ENCODE peak calls at places on chromosomes 12 and 14, in six cellular contexts. One of them, this sample, is unnamed.

GRCh38 chr12:50665170-50665569 is 98.7 kb upstream of the ATF1 start:
- DNase-seq in stimulated activated CD4-positive, alpha-beta T cell treated with anti-CD3 and anti-CD28 coated beads, Interleukin-2, amount 100 ng/mL, for 24 hours: no peak
- DNase-seq in NCI-H2081: no peak
- DNase-seq in upper lobe of right lung: no peak
- DNase-seq in endothelial cell: no peak
- DNase-seq in AG04450: no peak
- DNase-seq in this sample: no peak

GRCh38 chr12:130086248-130086647 is 76.0 kb upstream of the FZD10 start:
- DNase-seq in NCI-H2081: no peak
- DNase-seq in AG04450: no peak
- DNase-seq in stimulated activated CD4-positive, alpha-beta T cell treated with anti-CD3 and anti-CD28 coated beads, Interleukin-2, amount 100 ng/mL, for 24 hours: no peak
- DNase-seq in endothelial cell: no peak
- DNase-seq in upper lobe of right lung: no peak
- DNase-seq in this sample: no peak

GRCh38 chr14:36293824-36294223 is 26.6 kb downstream of the MBIP start:
- DNase-seq in AG04450: no peak
- DNase-seq in upper lobe of right lung: no peak
- DNase-seq in stimulated activated CD4-positive, alpha-beta T cell treated with anti-CD3 and anti-CD28 coated beads, Interleukin-2, amount 100 ng/mL, for 24 hours: no peak
- DNase-seq in NCI-H2081: no peak
- DNase-seq in endothelial cell: no peak
- DNase-seq in this sample: no peak

GRCh38 chr14:44701563-44702263 is 194.6 kb upstream of the FSCB start:
- DNase-seq in endothelial cell: no peak
- DNase-seq in AG04450: no peak
- DNase-seq in stimulated activated CD4-positive, alpha-beta T cell treated with anti-CD3 and anti-CD28 coated beads, Interleukin-2, amount 100 ng/mL, for 24 hours: no peak
- DNase-seq in NCI-H2081: no peak
- DNase-seq in upper lobe of right lung: no peak
- DNase-seq in this sample: no peak

GRCh38 chr14:105143451-105144230 is 24.9 kb downstream of the JAG2 start:
- DNase-seq in AG04450: no peak
- DNase-seq in NCI-H2081: no peak
- DNase-seq in endothelial cell: no peak
- DNase-seq in stimulated activated CD4-positive, alpha-beta T cell treated with anti-CD3 and anti-CD28 coated beads, Interleukin-2, amount 100 ng/mL, for 24 hours: no peak
- DNase-seq in upper lobe of right lung: no peak
- DNase-seq in this sample: no peak

GRCh38 chr12:94621662-94622359 is 28.5 kb downstream of the TMCC3 start:
- DNase-seq in stimulated activated CD4-positive, alpha-beta T cell treated with anti-CD3 and anti-CD28 coated beads, Interleukin-2, amount 100 ng/mL, for 24 hours: peak; percentile 49
- DNase-seq in NCI-H2081: no peak
- DNase-seq in upper lobe of right lung: no peak
- DNase-seq in AG04450: no peak
- DNase-seq in endothelial cell: no peak
- DNase-seq in this sample: no peak

GRCh38 chr14:20516921-20517320 is 11.6 kb downstream of the RNASE10 start:
- DNase-seq in NCI-H2081: no peak
- DNase-seq in endothelial cell: no peak
- DNase-seq in upper lobe of right lung: no peak
- DNase-seq in AG04450: peak; percentile 54
- DNase-seq in stimulated activated CD4-positive, alpha-beta T cell treated with anti-CD3 and anti-CD28 coated beads, Interleukin-2, amount 100 ng/mL, for 24 hours: no peak
- DNase-seq in this sample: no peak

GRCh38 chr12:59036973-59037807 is 116.9 kb upstream of the LRIG3 start:
- DNase-seq in upper lobe of right lung: no peak
- DNase-seq in NCI-H2081: no peak
- DNase-seq in endothelial cell: no peak
- DNase-seq in AG04450: no peak
- DNase-seq in stimulated activated CD4-positive, alpha-beta T cell treated with anti-CD3 and anti-CD28 coated beads, Interleukin-2, amount 100 ng/mL, for 24 hours: no peak
- DNase-seq in this sample: no peak

This sample was measured in K562.